ENCODE peak calls at places on chromosomes 16 and 17, in six cellular contexts. C, O, Y, Z, N and U are unnamed samples.

GRCh38 chr17:1830288-1830687 is 483 bp downstream of the RPA1 start:
- DNase-seq in C (peak; percentile 26), O (no peak), Y (no peak), Z (no peak), N (peak; percentile 4), U (peak; percentile 33)

GRCh38 chr16:3578121-3578520 is 918 bp upstream of the NLRC3 start:
- DNase-seq in C (peak; percentile 48), O (no peak), Y (no peak), Z (no peak), N (no peak), U (no peak)

GRCh38 chr16:28596840-28597691 is at the start of gene SULT1A2:
- DNase-seq in C (peak; percentile 51), O (peak; percentile 82), Y (peak; percentile 70), Z (no peak), N (no peak), U (no peak)

GRCh38 chr17:66822009-66822408 is 12.9 kb upstream of the CACNG5 start:
- DNase-seq in C (no peak), O (no peak), Y (no peak), Z (no peak), N (no peak), U (no peak)

GRCh38 chr16:19227643-19228042 is 57.9 kb upstream of the CLEC19A start:
- DNase-seq in C (no peak), O (no peak), Y (no peak), Z (no peak), N (no peak), U (no peak)

GRCh38 chr17:52048503-52048902 is 110.0 kb downstream of the CA10 start:
- DNase-seq in C (no peak), O (no peak), Y (no peak), Z (no peak), N (no peak), U (no peak)

GRCh38 chr16:58850019-58850626 is 116.0 kb upstream of the GOT2 start:
- DNase-seq in C (no peak), O (no peak), Y (no peak), Z (no peak), N (no peak), U (no peak)

GRCh38 chr16:50695017-50696000 is 1.9 kb downstream of the NOD2 start:
- DNase-seq in C (peak; percentile 84), O (no peak), Y (no peak), Z (no peak), N (no peak), U (no peak)

GRCh38 chr17:55237826-55238196 is 26.9 kb upstream of the HLF start:
- DNase-seq in C (no peak), O (no peak), Y (no peak), Z (no peak), N (peak; percentile 20), U (no peak)

GRCh38 chr16:13021996-13022395 is 120.6 kb downstream of the SHISA9 start:
- DNase-seq in C (no peak), O (no peak), Y (no peak), Z (no peak), N (no peak), U (no peak)

GRCh38 chr17:74325743-74326379 is at the start of gene KIF19:
- DNase-seq in C (no peak), O (peak; percentile 91), Y (peak; percentile 76), Z (peak; percentile 91), N (no peak), U (peak; percentile 88)

GRCh38 chr17:73400915-73401545 is 89.2 kb upstream of the CDC42EP4 start:
- DNase-seq in C (no peak), O (no peak), Y (no peak), Z (no peak), N (no peak), U (no peak)

DNA sequence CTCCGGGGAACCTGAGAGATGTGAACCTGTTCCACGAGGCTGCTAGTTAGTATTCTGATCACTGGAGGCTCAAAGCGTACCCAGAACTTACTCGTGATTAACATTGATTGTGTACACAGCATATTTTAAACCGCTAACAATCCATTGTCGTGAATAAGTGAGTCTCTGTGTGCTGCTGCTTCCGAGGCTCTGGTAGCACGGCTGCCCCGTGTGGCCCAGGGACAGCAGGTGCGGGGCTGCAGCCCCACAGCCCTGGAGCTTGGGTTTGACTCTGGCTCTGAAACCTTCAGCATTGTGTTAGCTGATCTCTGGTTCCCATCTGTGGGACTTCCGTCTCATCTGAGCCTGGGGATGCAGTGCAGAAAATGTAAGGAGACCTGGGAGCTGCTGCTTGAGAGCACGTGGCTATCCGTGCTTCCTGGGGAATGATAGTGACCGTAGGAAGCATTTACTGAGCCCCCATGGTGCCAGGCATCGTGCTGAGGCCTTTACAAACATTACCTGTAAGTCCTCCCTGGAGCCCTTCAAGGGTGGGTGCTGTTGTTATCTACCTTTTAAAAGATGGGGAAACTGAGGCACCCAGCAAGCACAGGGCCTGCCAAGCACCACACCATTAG is 190.8 kb upstream of the CHMP6 start:
- DNase-seq in C (no peak), O (no peak), Y (peak; percentile 12), Z (no peak), N (no peak), U (no peak)
- TF ChIP-seq CTCF in C (no peak), O (no peak), Y (no peak), Z (no peak), N (no peak), U (no peak)

GRCh38 chr17:48163809-48164208 is 56.2 kb downstream of the SNX11 start:
- DNase-seq in C (no peak), O (no peak), Y (no peak), Z (no peak), N (no peak), U (no peak)
- TF ChIP-seq CTCF in C (no peak), O (no peak), Y (no peak), Z (no peak), N (no peak), U (no peak)

GRCh38 chr16:79998143-79998542 is 397.6 kb upstream of the MAF start:
- DNase-seq in C (no peak), O (no peak), Y (no peak), Z (no peak), N (no peak), U (no peak)

GRCh38 chr16:79995315-79995714 is 394.8 kb upstream of the MAF start:
- DNase-seq in C (no peak), O (no peak), Y (no peak), Z (no peak), N (no peak), U (no peak)

GRCh38 chr16:79994413-79994812 is 393.9 kb upstream of the MAF start:
- DNase-seq in C (no peak), O (no peak), Y (no peak), Z (no peak), N (no peak), U (no peak)

GRCh38 chr16:79993810-79994209 is 393.3 kb upstream of the MAF start:
- DNase-seq in C (no peak), O (no peak), Y (no peak), Z (no peak), N (no peak), U (no peak)

GRCh38 chr16:79997257-79997656 is 396.7 kb upstream of the MAF start:
- DNase-seq in C (peak; percentile 22), O (no peak), Y (no peak), Z (no peak), N (peak; percentile 10), U (no peak)
- TF ChIP-seq CTCF in C (peak; percentile 51), O (peak; percentile 13), Y (no peak), Z (no peak), N (no peak), U (peak; percentile 8)

GRCh38 chr17:39636587-39636926 is 387 bp upstream of the STARD3 start:
- DNase-seq in C (no peak), O (no peak), Y (no peak), Z (no peak), N (no peak), U (no peak)

GRCh38 chr17:39632153-39632941 is 4.6 kb upstream of the STARD3 start:
- DNase-seq in C (peak; percentile 61), O (no peak), Y (no peak), Z (no peak), N (no peak), U (no peak)

GRCh38 chr17:39635614-39636176 is 1.2 kb upstream of the STARD3 start:
- DNase-seq in C (peak; percentile 51), O (no peak), Y (no peak), Z (no peak), N (no peak), U (no peak)

GRCh38 chr17:39633570-39634183 is 3.3 kb upstream of the STARD3 start:
- DNase-seq in C (no peak), O (no peak), Y (no peak), Z (no peak), N (no peak), U (no peak)

DNA sequence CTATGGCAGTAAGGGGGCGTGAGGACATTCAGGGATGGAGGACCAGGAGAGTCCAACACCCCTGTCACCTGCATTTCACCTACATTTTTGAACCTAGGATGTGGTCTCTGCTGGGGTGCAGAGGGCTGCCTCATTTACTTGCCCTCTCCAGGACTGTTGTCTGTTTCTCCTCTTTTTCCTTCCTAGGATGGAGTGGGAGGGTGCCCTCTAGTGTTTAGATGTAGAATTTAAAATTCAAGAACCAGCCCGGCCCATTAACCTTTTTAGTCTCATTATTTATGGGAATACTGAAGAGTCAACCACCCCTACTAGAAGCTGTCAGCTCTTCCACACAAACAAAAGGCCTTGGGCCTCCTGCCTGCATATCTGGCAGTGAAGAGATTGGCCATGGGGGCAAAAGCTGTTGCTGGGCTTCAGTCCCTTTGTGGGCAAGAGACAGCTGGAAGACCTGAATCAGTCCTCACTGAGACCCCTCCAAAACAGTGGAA is 2.5 kb upstream of the STARD3 start:
- DNase-seq in C (peak; percentile 65), O (no peak), Y (no peak), Z (no peak), N (peak; percentile 53), U (no peak)
- TF ChIP-seq CTCF in C (peak; percentile 68), O (peak; percentile 69), Y (peak; percentile 64), Z (peak; percentile 38), N (peak; percentile 59), U (peak; percentile 55)

DNA sequence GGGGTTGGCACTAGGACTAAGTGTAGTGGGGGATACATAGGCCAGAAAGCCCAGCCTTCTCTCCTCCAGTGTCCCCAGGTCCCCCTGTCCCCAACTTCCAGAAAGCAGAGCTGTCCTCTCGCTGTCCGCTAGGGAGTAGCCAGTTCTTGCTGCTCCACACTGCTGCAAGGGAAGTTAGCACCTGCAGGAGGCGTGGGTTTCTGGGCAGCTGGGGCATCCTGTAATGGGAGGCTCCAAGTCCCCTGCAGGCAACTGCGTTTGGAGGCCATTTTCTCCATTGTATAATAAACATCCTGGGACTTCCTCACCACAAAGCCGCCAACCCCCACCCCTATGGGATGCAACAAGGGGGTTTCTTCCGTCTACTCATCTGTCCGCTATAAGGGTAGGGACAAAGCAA is 1.7 kb downstream of the RPRML start:
- DNase-seq in C (peak; percentile 63), O (no peak), Y (peak; percentile 67), Z (no peak), N (peak; percentile 16), U (no peak)
- TF ChIP-seq CTCF in C (peak; percentile 44), O (no peak), Y (no peak), Z (no peak), N (peak; percentile 12), U (no peak)